ENCODE peak calls at places on chromosomes 12 and 14, in six cellular contexts. N, E, O, R, K and H are unnamed samples.

GRCh38 chr12:22014783-22015144 is 31.3 kb upstream of the CMAS start:
- DNase-seq in N (no peak), E (no peak), O (no peak), R (no peak), K (no peak), H (no peak)

GRCh38 chr12:87756111-87756510 is 273.1 kb downstream of the C12orf50 start:
- DNase-seq in N (no peak), E (no peak), O (no peak), R (no peak), K (no peak), H (no peak)

GRCh38 chr12:47080725-47081502 is 1.2 kb upstream of the AMIGO2 start:
- DNase-seq in N (peak), E (peak), O (no peak), R (no peak), K (peak), H (peak)

GRCh38 chr14:67557118-67557517 is 24.0 kb downstream of the PLEKHH1 start:
- DNase-seq in N (no peak), E (no peak), O (no peak), R (no peak), K (no peak), H (no peak)

GRCh38 chr14:100376751-100377171 is 53.6 kb downstream of the SLC25A47 start:
- DNase-seq in N (no peak), E (no peak), O (no peak), R (no peak), K (no peak), H (peak)

GRCh38 chr14:40213701-40214100 is 781.5 kb upstream of the FBXO33 start:
- DNase-seq in N (no peak), E (no peak), O (no peak), R (no peak), K (no peak), H (no peak)

GRCh38 chr14:101064718-101065117 is 161.2 kb upstream of the RTL1 start:
- DNase-seq in N (no peak), E (no peak), O (no peak), R (no peak), K (no peak), H (peak)

GRCh38 chr12:87848248-87848868 is 180.8 kb downstream of the C12orf50 start:
- DNase-seq in N (no peak), E (no peak), O (peak), R (peak), K (no peak), H (no peak)

GRCh38 chr14:67963545-67963944 is 144.0 kb downstream of the RAD51B start:
- DNase-seq in N (no peak), E (no peak), O (no peak), R (no peak), K (no peak), H (no peak)

GRCh38 chr12:50162225-50162624 is 4.9 kb downstream of the CERS5 start:
- DNase-seq in N (no peak), E (no peak), O (no peak), R (no peak), K (no peak), H (no peak)